ENCODE peak calls at places on chromosomes 4 and X, in five cellular contexts. Y is A549, E is sigmoid colon, S is tibial nerve, T is ovary. M is an unnamed sample. For H3K4me1, the result is how much of the 10 kb centered on the place peaks cover.

GRCh38 chrX:68249401-68249831 is 183.9 kb downstream of the OPHN1 start:
- DNase-seq in Y (no peak), E (peak), S (peak), T (peak), M (no peak)

GRCh38 chrX:19554786-19555185 is 39.5 kb upstream of the MAP3K15 start:
- DNase-seq in Y (no peak), E (no peak), S (no peak), T (no peak), M (no peak)

GRCh38 chr4:93730251-93730650 is 98.3 kb upstream of the ATOH1 start:
- DNase-seq in Y (no peak), E (no peak), S (no peak), T (no peak), M (no peak)

GRCh38 chrX:12447448-12448154 is 309.3 kb downstream of the FRMPD4 start:
- DNase-seq in Y (no peak), E (peak), S (peak), T (no peak), M (no peak)

GRCh38 chrX:125826774-125827451 is 339.2 kb downstream of the DCAF12L2 start:
- DNase-seq in Y (no peak), E (no peak), S (no peak), T (no peak), M (no peak)

GRCh38 chr4:111793686-111794085 is 351.6 kb upstream of the FAM241A start:
- DNase-seq in Y (no peak), E (no peak), S (no peak), T (no peak), M (no peak)

GRCh38 chr4:7326693-7327340 is 107.9 kb downstream of the PSAPL1 start:
- DNase-seq in Y (no peak), E (no peak), S (no peak), T (no peak), M (no peak)

GRCh38 chr4:111283066-111283677 is 660.3 kb upstream of the PITX2 start:
- DNase-seq in Y (peak), E (peak), S (peak), T (no peak), M (peak)

GRCh38 chrX:123927845-123928244 is 33.7 kb upstream of the STAG2 start:
- DNase-seq in Y (no peak), E (no peak), S (no peak), T (no peak), M (no peak)

DNA sequence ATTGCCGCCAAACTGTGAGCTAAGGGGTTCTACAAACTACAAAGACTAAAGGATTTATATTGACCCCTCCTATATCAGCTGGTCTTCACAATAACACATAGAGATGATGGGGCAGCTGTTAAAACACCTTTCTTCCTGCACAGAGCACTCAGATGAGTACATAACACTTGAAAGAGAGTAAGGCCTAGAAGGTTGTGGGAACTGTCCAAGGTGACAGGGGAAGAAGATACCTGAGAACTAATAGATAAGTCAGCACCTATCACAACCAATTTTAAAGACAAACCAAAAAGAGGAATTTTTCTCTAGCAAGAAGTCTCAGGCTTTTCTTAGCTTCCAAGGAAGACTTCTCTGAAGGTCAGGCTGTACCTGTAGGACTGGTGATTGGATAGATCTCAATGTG is 19.1 kb upstream of the CXCL6 start:
- DNase-seq in Y (no peak), E (no peak), S (no peak), T (no peak), M (no peak)
- H3K4me1 ChIP-seq in Y (under half), E (under half), S (under half), T (under half), M (under half)

GRCh38 chr4:159900562-159900961 is 797.7 kb downstream of the RAPGEF2 start:
- DNase-seq in Y (no peak), E (no peak), S (no peak), T (no peak), M (no peak)
- TF ChIP-seq CTCF in Y (no peak), E (no peak), S (no peak), T (no peak), M (no peak)

DNA sequence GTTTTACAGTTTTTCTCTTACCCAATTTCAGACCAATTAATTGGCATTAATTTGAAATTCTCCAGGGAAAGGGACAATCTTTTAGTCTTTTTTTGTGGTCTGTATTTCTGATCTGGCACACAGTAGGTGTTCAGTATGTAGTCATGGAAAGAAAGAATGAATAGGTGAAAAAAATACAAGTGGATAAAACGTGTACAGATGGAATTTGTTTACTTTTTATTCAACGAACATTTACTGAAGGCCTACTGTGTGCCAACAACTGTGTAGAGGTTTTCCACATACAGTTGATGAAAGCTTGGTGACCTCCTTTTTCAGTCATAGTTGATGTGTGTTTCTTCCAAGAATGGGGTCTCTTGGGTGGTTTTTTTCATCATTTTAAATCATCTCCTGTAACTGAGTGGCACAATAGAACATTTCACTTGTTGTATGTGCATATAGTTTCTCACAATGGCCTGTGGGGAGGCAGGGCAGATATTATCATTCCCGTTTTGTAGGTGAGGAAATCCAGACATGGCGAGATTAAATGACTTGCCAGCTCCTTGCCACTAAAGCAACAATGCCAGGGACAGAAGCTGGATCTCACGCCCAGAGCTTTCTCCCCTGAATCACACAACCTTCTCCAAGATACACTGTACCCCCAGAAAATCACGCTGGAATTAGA is 102.4 kb downstream of the CEP135 start:
- DNase-seq in Y (no peak), E (no peak), S (no peak), T (no peak), M (no peak)
- H3K4me3 ChIP-seq in Y (no peak), E (no peak), S (no peak), T (no peak), M (no peak)

GRCh38 chr4:125801924-125802323 is 487.2 kb downstream of the FAT4 start:
- DNase-seq in Y (no peak), E (no peak), S (no peak), T (no peak), M (no peak)
- H3K4me1 ChIP-seq in Y (under half), E (under half), S (under half), T (under half), M (under half)

M was measured in breast epithelium.